ENCODE peak calls at places on chromosomes 7 and 10, in four cellular contexts. One of them, this sample, is unnamed.

GRCh38 chr10:15238553-15239335 is 70.3 kb upstream of the NMT2 start:
- DNase-seq in ovary: no peak
- DNase-seq in A549: no peak
- DNase-seq in heart left ventricle: no peak
- DNase-seq in this sample: no peak

GRCh38 chr10:30282226-30282625 is 66.9 kb downstream of the MTPAP start:
- DNase-seq in ovary: no peak
- DNase-seq in A549: no peak
- DNase-seq in heart left ventricle: no peak
- DNase-seq in this sample: no peak

GRCh38 chr10:44961231-44961571 is 1.6 kb downstream of the RASSF4 start:
- DNase-seq in ovary: no peak
- DNase-seq in A549: no peak
- DNase-seq in heart left ventricle: peak
- DNase-seq in this sample: no peak

GRCh38 chr10:123808873-123809272 is 82.7 kb downstream of the CPXM2 start:
- DNase-seq in ovary: no peak
- DNase-seq in A549: peak
- DNase-seq in heart left ventricle: no peak
- DNase-seq in this sample: peak

GRCh38 chr10:74640134-74640533 is 186.3 kb upstream of the KAT6B start:
- DNase-seq in ovary: no peak
- DNase-seq in A549: no peak
- DNase-seq in heart left ventricle: no peak
- DNase-seq in this sample: no peak

GRCh38 chr7:64888561-64888900 is 14.5 kb upstream of the ZNF273 start:
- DNase-seq in ovary: no peak
- DNase-seq in A549: no peak
- DNase-seq in heart left ventricle: no peak
- DNase-seq in this sample: no peak

GRCh38 chr10:78703581-78703980 is 365.2 kb upstream of the ZMIZ1 start:
- DNase-seq in ovary: no peak
- DNase-seq in A549: no peak
- DNase-seq in heart left ventricle: no peak
- DNase-seq in this sample: no peak

GRCh38 chr10:46560381-46560780 is 3.9 kb upstream of the GPRIN2 start:
- DNase-seq in ovary: peak
- DNase-seq in A549: no peak
- DNase-seq in heart left ventricle: no peak
- DNase-seq in this sample: no peak

GRCh38 chr7:122553761-122554160 is 145.2 kb downstream of the RNF133 start:
- DNase-seq in ovary: no peak
- DNase-seq in A549: no peak
- DNase-seq in heart left ventricle: no peak
- DNase-seq in this sample: no peak

GRCh38 chr7:150962743-150963399 is 15.2 kb downstream of the KCNH2 start:
- DNase-seq in ovary: peak
- DNase-seq in A549: peak
- DNase-seq in heart left ventricle: peak
- DNase-seq in this sample: no peak

GRCh38 chr10:123649672-123650071 is 16.5 kb upstream of the GPR26 start:
- DNase-seq in ovary: no peak
- DNase-seq in A549: no peak
- DNase-seq in heart left ventricle: no peak
- DNase-seq in this sample: no peak

GRCh38 chr7:162583-163297 is 29.6 kb upstream of the FAM20C start:
- DNase-seq in ovary: peak
- DNase-seq in A549: no peak
- DNase-seq in heart left ventricle: no peak
- DNase-seq in this sample: no peak

GRCh38 chr7:71465741-71466189 is 333.8 kb downstream of the GALNT17 start:
- DNase-seq in ovary: no peak
- DNase-seq in A549: no peak
- DNase-seq in heart left ventricle: no peak
- DNase-seq in this sample: no peak

GRCh38 chr10:125762692-125763648 is 12.7 kb downstream of the MMP21 start:
- DNase-seq in ovary: no peak
- DNase-seq in A549: no peak
- DNase-seq in heart left ventricle: no peak
- DNase-seq in this sample: no peak

GRCh38 chr7:142194201-142194600 is 63.7 kb downstream of the PRSS58 start:
- DNase-seq in ovary: no peak
- DNase-seq in A549: no peak
- DNase-seq in heart left ventricle: no peak
- DNase-seq in this sample: no peak

GRCh38 chr10:21675157-21675796 is 141.2 kb downstream of the MLLT10 start:
- DNase-seq in ovary: no peak
- DNase-seq in A549: peak
- DNase-seq in heart left ventricle: no peak
- DNase-seq in this sample: no peak

GRCh38 chr7:104627516-104627915 is 299.1 kb downstream of the LHFPL3 start:
- DNase-seq in ovary: no peak
- DNase-seq in A549: no peak
- DNase-seq in heart left ventricle: no peak
- DNase-seq in this sample: no peak

GRCh38 chr7:116540743-116541142 is 15.9 kb downstream of the CAV1 start:
- DNase-seq in ovary: no peak
- DNase-seq in A549: no peak
- DNase-seq in heart left ventricle: no peak
- DNase-seq in this sample: no peak

GRCh38 chr7:85890244-85890811 is 703.5 kb upstream of the SEMA3D start:
- DNase-seq in ovary: no peak
- DNase-seq in A549: peak
- DNase-seq in heart left ventricle: no peak
- DNase-seq in this sample: peak

GRCh38 chr7:6178273-6179029 is 94.0 kb downstream of the CYTH3 start:
- DNase-seq in ovary: no peak
- DNase-seq in A549: no peak
- DNase-seq in heart left ventricle: no peak
- DNase-seq in this sample: no peak

GRCh38 chr10:29050081-29050480 is 238.8 kb upstream of the LYZL1 start:
- DNase-seq in ovary: no peak
- DNase-seq in A549: no peak
- DNase-seq in heart left ventricle: no peak
- DNase-seq in this sample: no peak

GRCh38 chr10:52257692-52258075 is 56.4 kb upstream of the DKK1 start:
- DNase-seq in ovary: no peak
- DNase-seq in A549: no peak
- DNase-seq in heart left ventricle: no peak
- DNase-seq in this sample: no peak

GRCh38 chr7:114663502-114663901 is 248.9 kb downstream of the FOXP2 start:
- DNase-seq in ovary: no peak
- DNase-seq in A549: peak
- DNase-seq in heart left ventricle: no peak
- DNase-seq in this sample: peak

GRCh38 chr10:133272964-133273420 is 3.7 kb downstream of the ADAM8 start:
- DNase-seq in ovary: no peak
- DNase-seq in A549: no peak
- DNase-seq in heart left ventricle: no peak
- DNase-seq in this sample: no peak

GRCh38 chr10:118564652-118565051 is 30.8 kb downstream of the PRLHR start:
- DNase-seq in ovary: no peak
- DNase-seq in A549: peak
- DNase-seq in heart left ventricle: no peak
- DNase-seq in this sample: no peak
- TF ChIP-seq CTCF in ovary: no peak
- TF ChIP-seq CTCF in A549: peak
- TF ChIP-seq CTCF in heart left ventricle: no peak
- TF ChIP-seq CTCF in this sample: peak

GRCh38 chr7:33959676-33960075 is 54.3 kb downstream of the BMPER start:
- DNase-seq in ovary: no peak
- DNase-seq in A549: no peak
- DNase-seq in heart left ventricle: no peak
- DNase-seq in this sample: no peak
- TF ChIP-seq CTCF in ovary: no peak
- TF ChIP-seq CTCF in A549: no peak
- TF ChIP-seq CTCF in heart left ventricle: no peak
- TF ChIP-seq CTCF in this sample: no peak

GRCh38 chr10:119026301-119027110 is 3.0 kb upstream of the NANOS1 start:
- DNase-seq in ovary: no peak
- DNase-seq in A549: no peak
- DNase-seq in heart left ventricle: no peak
- DNase-seq in this sample: no peak

GRCh38 chr10:119029613-119030420 is at the start of gene NANOS1:
- DNase-seq in ovary: peak
- DNase-seq in A549: peak
- DNase-seq in heart left ventricle: peak
- DNase-seq in this sample: no peak

GRCh38 chr10:119031496-119032059 is 2.1 kb downstream of the NANOS1 start:
- DNase-seq in ovary: no peak
- DNase-seq in A549: no peak
- DNase-seq in heart left ventricle: no peak
- DNase-seq in this sample: no peak

GRCh38 chr10:119028900-119029612 is 458 bp upstream of the NANOS1 start:
- DNase-seq in ovary: peak
- DNase-seq in A549: peak
- DNase-seq in heart left ventricle: peak
- DNase-seq in this sample: no peak

GRCh38 chr10:119030421-119031250 is 1.1 kb downstream of the NANOS1 start:
- DNase-seq in ovary: peak
- DNase-seq in A549: peak
- DNase-seq in heart left ventricle: peak
- DNase-seq in this sample: no peak
- TF ChIP-seq CTCF in ovary: no peak
- TF ChIP-seq CTCF in A549: peak
- TF ChIP-seq CTCF in heart left ventricle: no peak
- TF ChIP-seq CTCF in this sample: no peak

DNA sequence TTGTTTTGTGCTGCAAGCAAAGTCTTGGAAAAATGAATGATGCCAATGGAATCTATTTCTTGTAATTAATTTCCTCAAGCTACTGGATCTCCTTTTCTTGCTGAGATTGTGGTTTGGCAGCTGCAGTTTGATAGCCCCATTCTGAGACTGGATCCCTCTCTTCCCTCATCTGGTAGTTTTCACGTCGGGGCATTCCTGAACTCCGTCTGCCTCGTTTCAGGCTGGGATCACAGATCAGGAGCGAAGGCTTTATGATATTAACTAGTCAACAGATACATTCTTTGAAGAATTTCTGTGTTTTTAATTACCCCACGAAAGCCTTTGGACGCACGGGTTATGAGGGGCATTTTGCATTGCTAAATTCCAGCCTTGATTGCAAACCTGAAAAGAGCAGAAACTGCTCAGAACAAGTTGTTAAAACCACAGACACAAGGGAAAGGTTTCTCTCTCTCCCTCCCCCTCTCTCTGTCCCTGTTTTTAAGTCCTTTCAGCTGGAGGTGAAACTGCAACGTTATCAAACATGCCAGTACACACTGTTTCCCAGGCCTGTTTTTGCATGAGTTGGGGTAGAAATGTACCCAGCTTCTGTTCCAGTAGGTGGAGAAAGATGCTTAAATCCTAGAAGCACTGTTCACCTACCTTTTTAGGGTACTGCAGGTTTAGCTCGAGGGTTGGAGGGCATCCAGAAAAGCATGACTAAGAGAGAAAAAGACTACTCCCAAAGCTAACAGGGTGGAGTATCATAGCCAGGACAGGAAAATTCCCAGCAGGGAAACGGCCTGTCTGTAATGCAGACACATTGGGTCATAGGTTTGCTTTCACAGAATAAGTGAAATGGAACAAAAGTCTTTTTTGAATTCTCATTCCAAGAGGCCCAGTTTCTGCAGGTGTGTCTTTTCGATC is 124.3 kb downstream of the CUX1 start:
- DNase-seq in ovary: no peak
- DNase-seq in A549: peak
- DNase-seq in heart left ventricle: no peak
- DNase-seq in this sample: no peak
- TF ChIP-seq CTCF in ovary: no peak
- TF ChIP-seq CTCF in A549: no peak
- TF ChIP-seq CTCF in heart left ventricle: no peak
- TF ChIP-seq CTCF in this sample: no peak

GRCh38 chr10:11114251-11114650 is 96.6 kb downstream of the CELF2 start:
- DNase-seq in ovary: no peak
- DNase-seq in A549: no peak
- DNase-seq in heart left ventricle: no peak
- DNase-seq in this sample: no peak

GRCh38 chr10:11112718-11113117 is 95.0 kb downstream of the CELF2 start:
- DNase-seq in ovary: no peak
- DNase-seq in A549: no peak
- DNase-seq in heart left ventricle: no peak
- DNase-seq in this sample: no peak

GRCh38 chr10:11115337-11115736 is 97.7 kb downstream of the CELF2 start:
- DNase-seq in ovary: no peak
- DNase-seq in A549: no peak
- DNase-seq in heart left ventricle: no peak
- DNase-seq in this sample: no peak

GRCh38 chr10:11110499-11110898 is 92.8 kb downstream of the CELF2 start:
- DNase-seq in ovary: no peak
- DNase-seq in A549: no peak
- DNase-seq in heart left ventricle: no peak
- DNase-seq in this sample: no peak

GRCh38 chr10:11113156-11113555 is 95.5 kb downstream of the CELF2 start:
- DNase-seq in ovary: no peak
- DNase-seq in A549: no peak
- DNase-seq in heart left ventricle: no peak
- DNase-seq in this sample: no peak
- TF ChIP-seq CTCF in ovary: no peak
- TF ChIP-seq CTCF in A549: peak
- TF ChIP-seq CTCF in heart left ventricle: peak
- TF ChIP-seq CTCF in this sample: no peak

GRCh38 chr10:89332092-89332633 is 4.4 kb downstream of the IFIT3 start:
- DNase-seq in ovary: no peak
- DNase-seq in A549: no peak
- DNase-seq in heart left ventricle: no peak
- DNase-seq in this sample: no peak

GRCh38 chr10:89332718-89333281 is 5.0 kb downstream of the IFIT3 start:
- DNase-seq in ovary: no peak
- DNase-seq in A549: no peak
- DNase-seq in heart left ventricle: no peak
- DNase-seq in this sample: no peak

GRCh38 chr10:89330537-89330936 is 2.7 kb downstream of the IFIT3 start:
- DNase-seq in ovary: no peak
- DNase-seq in A549: no peak
- DNase-seq in heart left ventricle: no peak
- DNase-seq in this sample: no peak

DNA sequence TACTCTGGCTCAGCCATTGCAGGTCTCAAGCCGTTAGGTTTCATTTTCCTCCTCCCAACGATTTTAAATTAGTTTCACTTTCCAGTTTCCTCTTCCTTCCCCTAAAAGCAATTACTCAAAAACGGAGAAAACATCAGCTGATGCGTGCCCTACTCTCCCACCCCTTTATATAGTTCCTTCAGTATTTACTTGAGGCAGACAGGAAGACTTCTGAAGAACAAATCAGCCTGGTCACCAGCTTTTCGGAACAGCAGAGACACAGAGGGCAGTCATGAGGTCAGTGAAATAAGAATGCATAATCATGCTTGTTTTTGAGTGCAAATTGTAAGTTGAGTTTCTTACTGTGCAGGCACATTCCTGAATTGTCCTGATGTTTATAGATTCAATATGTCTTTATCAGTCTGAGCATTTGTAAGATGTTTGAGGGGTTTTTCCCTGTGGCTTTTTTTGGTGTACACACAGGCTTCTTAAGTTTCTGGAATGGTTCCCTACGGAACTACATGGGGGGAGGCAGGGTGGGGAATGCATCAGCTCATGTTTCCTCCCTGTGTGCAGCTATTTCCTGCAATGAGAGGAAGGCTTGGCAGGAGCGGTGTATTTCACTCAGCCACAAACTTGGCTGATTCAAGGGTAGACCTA is at the start of gene IFIT3:
- DNase-seq in ovary: peak
- DNase-seq in A549: peak
- DNase-seq in heart left ventricle: peak
- DNase-seq in this sample: peak
- TF ChIP-seq CTCF in ovary: no peak
- TF ChIP-seq CTCF in A549: no peak
- TF ChIP-seq CTCF in heart left ventricle: no peak
- TF ChIP-seq CTCF in this sample: no peak